ENCODE peak calls at places on chromosomes 13 and 19, in seven cellular contexts. U, X, K, P, F, Z and S are unnamed samples.

GRCh38 chr19:54606230-54606629 is 12.8 kb downstream of the LILRA1 start:
- DNase-seq in U (no peak), X (no peak), K (no peak), P (no peak), F (peak; percentile 8), Z (no peak), S (no peak)

GRCh38 chr19:55459950-55460657 is 1.3 kb downstream of the ISOC2 start:
- DNase-seq in U (no peak), X (no peak), K (peak; percentile 31), P (peak; percentile 73), F (peak; percentile 56), Z (no peak), S (no peak)

GRCh38 chr13:35927554-35927953 is 203.6 kb downstream of the DCLK1 start:
- DNase-seq in U (peak; percentile 78), X (no peak), K (peak; percentile 97), P (peak; percentile 61), F (peak; percentile 28), Z (no peak), S (no peak)

GRCh38 chr19:4755459-4755858 is 31.8 kb upstream of the DPP9 start:
- DNase-seq in U (no peak), X (no peak), K (no peak), P (no peak), F (no peak), Z (no peak), S (no peak)

GRCh38 chr19:29524201-29524911 is 1.4 kb upstream of the VSTM2B start:
- DNase-seq in U (peak; percentile 60), X (peak; percentile 37), K (no peak), P (no peak), F (no peak), Z (no peak), S (peak; percentile 64)

GRCh38 chr19:42295831-42296525 is 6.0 kb upstream of the PRR19 start:
- DNase-seq in U (peak; percentile 83), X (peak; percentile 65), K (peak; percentile 41), P (peak; percentile 66), F (peak; percentile 90), Z (peak; percentile 100), S (peak; percentile 91)

GRCh38 chr13:47109028-47109427 is 212.2 kb upstream of the HTR2A start:
- DNase-seq in U (no peak), X (no peak), K (no peak), P (no peak), F (no peak), Z (no peak), S (no peak)

GRCh38 chr19:29645911-29646310 is 19.4 kb upstream of the PLEKHF1 start:
- DNase-seq in U (no peak), X (no peak), K (peak; percentile 34), P (no peak), F (no peak), Z (no peak), S (no peak)

GRCh38 chr19:47190167-47190727 is 40.8 kb downstream of the BBC3 start:
- DNase-seq in U (no peak), X (no peak), K (peak; percentile 71), P (peak; percentile 82), F (no peak), Z (no peak), S (no peak)

GRCh38 chr13:83312194-83312593 is 570.1 kb downstream of the SLITRK1 start:
- DNase-seq in U (no peak), X (no peak), K (peak; percentile 6), P (peak; percentile 18), F (no peak), Z (no peak), S (no peak)

GRCh38 chr13:79018166-79018565 is 359.2 kb upstream of the OBI1 start:
- DNase-seq in U (peak; percentile 29), X (no peak), K (no peak), P (no peak), F (no peak), Z (no peak), S (no peak)

GRCh38 chr13:75357576-75358295 is 124.2 kb downstream of the TBC1D4 start:
- DNase-seq in U (peak; percentile 86), X (peak; percentile 20), K (peak; percentile 68), P (peak; percentile 62), F (peak; percentile 63), Z (peak; percentile 53), S (peak; percentile 68)

GRCh38 chr13:107231941-107232340 is 664.0 kb upstream of the ARGLU1 start:
- DNase-seq in U (no peak), X (no peak), K (no peak), P (no peak), F (no peak), Z (no peak), S (no peak)

GRCh38 chr19:10727599-10728250 is 9.8 kb downstream of the DNM2 start:
- DNase-seq in U (no peak), X (no peak), K (no peak), P (no peak), F (peak; percentile 32), Z (no peak), S (no peak)

GRCh38 chr19:9671654-9672053 is 3.2 kb downstream of the ZNF562 start:
- DNase-seq in U (no peak), X (no peak), K (no peak), P (no peak), F (no peak), Z (no peak), S (no peak)

GRCh38 chr19:39832341-39833083 is 1.4 kb downstream of the DYRK1B start:
- DNase-seq in U (no peak), X (no peak), K (no peak), P (peak; percentile 19), F (no peak), Z (no peak), S (no peak)

GRCh38 chr13:114130708-114131580 is 1.5 kb downstream of the RASA3 start:
- DNase-seq in U (peak; percentile 90), X (no peak), K (peak; percentile 91), P (peak; percentile 97), F (no peak), Z (no peak), S (peak; percentile 55)

GRCh38 chr13:40580566-40581276 is 85.7 kb downstream of the FOXO1 start:
- DNase-seq in U (no peak), X (no peak), K (no peak), P (no peak), F (no peak), Z (no peak), S (no peak)

GRCh38 chr19:38650180-38650775 is 2.8 kb downstream of the ACTN4 start:
- DNase-seq in U (no peak), X (no peak), K (no peak), P (peak; percentile 39), F (no peak), Z (no peak), S (no peak)

GRCh38 chr19:14070268-14071050 is 2.1 kb upstream of the MISP3 start:
- DNase-seq in U (no peak), X (no peak), K (no peak), P (no peak), F (peak; percentile 90), Z (no peak), S (no peak)

GRCh38 chr19:6556480-6556879 is 25.7 kb downstream of the TNFSF9 start:
- DNase-seq in U (no peak), X (no peak), K (no peak), P (no peak), F (peak; percentile 21), Z (no peak), S (no peak)

GRCh38 chr19:17998827-17999150 is 9.2 kb upstream of the ARRDC2 start:
- DNase-seq in U (no peak), X (no peak), K (no peak), P (no peak), F (no peak), Z (no peak), S (no peak)

DNA sequence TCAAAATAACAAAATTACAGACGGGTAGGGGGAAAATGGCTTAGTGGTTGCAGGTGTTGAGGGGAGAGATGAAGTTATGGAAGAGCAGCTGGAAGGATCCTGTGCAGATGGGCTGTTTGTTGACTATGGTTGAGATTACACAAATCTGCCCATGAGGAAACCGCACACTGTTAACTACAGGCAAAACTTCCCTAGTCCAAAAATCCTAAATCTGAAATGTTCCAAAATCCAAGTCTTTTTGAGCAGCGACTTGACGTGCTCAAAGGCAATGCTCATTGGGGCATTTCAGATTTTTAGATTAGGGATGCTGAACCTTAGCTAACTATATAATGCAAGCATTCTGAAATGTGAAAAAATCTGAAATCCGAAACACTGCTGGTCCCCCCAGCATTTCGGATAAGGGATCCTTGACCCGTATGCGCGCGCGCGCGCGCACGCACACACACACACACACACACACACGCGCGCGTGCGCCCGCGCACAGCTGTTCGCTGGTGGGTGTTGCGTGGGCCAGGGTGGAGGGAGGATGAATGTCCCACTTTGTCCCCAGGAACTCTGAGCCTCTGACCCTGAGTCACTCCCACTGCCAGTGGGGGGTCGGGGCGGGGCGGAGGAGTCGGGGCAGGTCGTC is 6.8 kb downstream of the F2RL3 start:
- DNase-seq in U (no peak), X (peak; percentile 35), K (no peak), P (peak; percentile 58), F (peak; percentile 46), Z (no peak), S (no peak)
- H3K4me2 ChIP-seq in U (no peak overlapping the region), X (peak overlapping the region; percentile 98), K (no peak overlapping the region), P (no peak overlapping the region), F (no peak overlapping the region), Z (peak overlapping the region; percentile 75), S (peak overlapping the region; percentile 55)

GRCh38 chr19:963401-964022 is 20.6 kb upstream of the WDR18 start:
- DNase-seq in U (peak; percentile 66), X (no peak), K (no peak), P (no peak), F (no peak), Z (no peak), S (no peak)
- H2BK5ac ChIP-seq in U (no peak overlapping the region), X (peak overlapping the region; percentile 66), K (no peak overlapping the region), P (no peak overlapping the region), F (peak overlapping the region; percentile 5), Z (peak overlapping the region; percentile 12), S (no peak overlapping the region)

DNA sequence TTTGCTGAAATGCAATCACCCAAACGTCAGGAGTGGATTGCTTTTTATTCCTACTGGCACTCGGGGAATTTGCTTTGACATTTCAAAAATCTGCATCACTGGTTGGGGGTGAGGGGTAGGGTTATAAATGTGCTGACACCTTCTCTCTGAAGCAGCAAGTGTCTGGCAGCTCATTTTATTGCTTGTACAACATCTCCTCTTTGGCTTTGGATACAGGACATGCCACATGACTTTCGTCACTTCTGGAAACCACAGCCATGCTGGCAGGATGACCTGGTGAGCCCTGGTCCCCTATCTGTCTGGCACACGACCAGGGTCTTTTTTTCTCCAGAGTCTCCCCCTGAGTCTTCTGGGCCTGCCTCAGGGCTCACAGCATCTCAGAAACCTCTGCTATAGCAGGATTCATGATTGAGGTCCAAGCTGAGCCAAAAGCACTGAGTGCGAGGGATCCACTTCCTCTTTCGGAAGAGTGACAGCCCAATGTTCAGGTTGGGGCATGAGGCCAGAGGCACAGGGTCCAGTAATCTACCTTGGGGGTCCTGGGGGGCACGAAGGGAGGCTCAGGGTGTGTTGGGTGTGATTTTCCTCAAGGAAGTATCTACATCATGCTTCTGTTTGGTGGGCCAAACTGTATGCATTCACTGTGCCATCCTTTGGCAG is 60.1 kb downstream of the HSPH1 start:
- DNase-seq in U (no peak), X (no peak), K (no peak), P (no peak), F (peak; percentile 43), Z (no peak), S (no peak)
- H3K18ac ChIP-seq in U (no peak overlapping the region), X (no peak overlapping the region), K (no peak overlapping the region), P (no peak overlapping the region), F (no peak overlapping the region), Z (no peak overlapping the region), S (no peak overlapping the region)

DNA sequence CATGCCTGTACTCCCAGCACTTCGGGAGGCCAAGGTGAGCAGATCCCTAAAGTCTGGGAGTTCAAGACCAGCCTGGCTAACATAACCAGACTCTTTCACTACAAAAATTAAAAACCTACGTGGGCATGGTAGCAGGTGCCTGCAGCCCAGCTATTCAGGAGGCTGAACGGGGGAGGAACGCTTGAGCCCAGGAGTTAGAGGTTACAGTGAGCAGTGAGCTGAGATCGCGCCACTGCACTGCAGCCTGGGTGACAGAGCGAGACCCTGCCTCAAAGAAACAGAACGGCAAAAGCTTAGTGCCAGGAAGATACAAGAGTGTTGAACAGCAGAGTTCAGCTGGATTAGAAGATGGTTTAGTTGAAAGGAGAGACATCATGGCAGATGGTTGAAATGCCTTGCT is 24.1 kb upstream of the RNF113B start:
- DNase-seq in U (no peak), X (no peak), K (no peak), P (no peak), F (no peak), Z (no peak), S (no peak)
- H3K4me2 ChIP-seq in U (no peak overlapping the region), X (no peak overlapping the region), K (no peak overlapping the region), P (no peak overlapping the region), F (no peak overlapping the region), Z (peak overlapping the region; percentile 91), S (no peak overlapping the region)